ENCODE peak calls at places on chromosome 6, in eight cellular contexts. S is psoas muscle; D is left cardiac atrium; F is stimulated activated CD4-positive, alpha-beta T cell treated with anti-CD3 and anti-CD28 coated beads, Interleukin-12 subunit alpha, Interleukin-12 subunit beta, amount 100 ng/mL, for 4 hours; G is Peyer's patch; J is colonic mucosa; A is D341Med; V is memory B cell. H is an unnamed sample.
A peak's percentile ranks its signal among the peaks of the same experiment; 100 is the strongest.

GRCh38 chr6:37582309-37582708 is 82.6 kb upstream of the CCDC167 start:
- DNase-seq in S (no peak), D (no peak), F (no peak), G (no peak), J (no peak), A (no peak), V (no peak), H (no peak)

GRCh38 chr6:47428746-47429664 is 48.6 kb upstream of the CD2AP start:
- DNase-seq in S (no peak), D (no peak), F (no peak), G (no peak), J (no peak), A (no peak), V (no peak), H (no peak)

GRCh38 chr6:29814379-29815117 is 13.1 kb upstream of the HLA-G start:
- DNase-seq in S (no peak), D (no peak), F (no peak), G (no peak), J (no peak), A (no peak), V (no peak), H (no peak)

GRCh38 chr6:165181951-165182414 is 127.4 kb downstream of the C6orf118 start:
- DNase-seq in S (no peak), D (peak; percentile 22), F (no peak), G (no peak), J (no peak), A (no peak), V (no peak), H (peak; percentile 2)

GRCh38 chr6:106666290-106667021 is 37.1 kb downstream of the QRSL1 start:
- DNase-seq in S (no peak), D (no peak), F (no peak), G (peak; percentile 71), J (no peak), A (no peak), V (peak; percentile 74), H (no peak)

GRCh38 chr6:27873101-27874030 is 38.8 kb downstream of the OR2B2 start:
- DNase-seq in S (peak; percentile 21), D (peak; percentile 47), F (peak; percentile 46), G (peak; percentile 77), J (peak; percentile 90), A (no peak), V (peak; percentile 43), H (no peak)

GRCh38 chr6:146029573-146030184 is 817 bp downstream of the GRM1 start:
- DNase-seq in S (no peak), D (no peak), F (no peak), G (no peak), J (no peak), A (no peak), V (no peak), H (no peak)

GRCh38 chr6:168232989-168233874 is 86.3 kb downstream of the DACT2 start:
- DNase-seq in S (no peak), D (no peak), F (no peak), G (no peak), J (no peak), A (no peak), V (no peak), H (no peak)

GRCh38 chr6:16868968-16869367 is 107.7 kb upstream of the ATXN1 start:
- DNase-seq in S (no peak), D (no peak), F (no peak), G (no peak), J (no peak), A (no peak), V (no peak), H (no peak)

GRCh38 chr6:146357578-146358340 is 185.9 kb upstream of the RAB32 start:
- DNase-seq in S (no peak), D (no peak), F (no peak), G (no peak), J (no peak), A (no peak), V (no peak), H (peak; percentile 78)

GRCh38 chr6:144279484-144280150 is 5.5 kb upstream of the UTRN start:
- DNase-seq in S (no peak), D (no peak), F (no peak), G (no peak), J (no peak), A (no peak), V (no peak), H (no peak)

GRCh38 chr6:31513456-31514165 is 15.2 kb upstream of the MCCD1 start:
- DNase-seq in S (no peak), D (no peak), F (no peak), G (no peak), J (no peak), A (no peak), V (no peak), H (no peak)

GRCh38 chr6:52969297-52969696 is 25.8 kb downstream of the GSTA4 start:
- DNase-seq in S (no peak), D (no peak), F (no peak), G (no peak), J (no peak), A (no peak), V (no peak), H (no peak)

GRCh38 chr6:27605401-27606342 is 132.8 kb upstream of the ZNF184 start:
- DNase-seq in S (no peak), D (no peak), F (no peak), G (no peak), J (peak; percentile 26), A (peak; percentile 45), V (no peak), H (no peak)

GRCh38 chr6:84350397-84350796 is 123.0 kb upstream of the CEP162 start:
- DNase-seq in S (no peak), D (no peak), F (no peak), G (no peak), J (no peak), A (no peak), V (no peak), H (no peak)

GRCh38 chr6:7230956-7231713 is 81.9 kb downstream of the SSR1 start:
- DNase-seq in S (no peak), D (no peak), F (no peak), G (no peak), J (no peak), A (no peak), V (no peak), H (no peak)

GRCh38 chr6:72931325-72931903 is 293.9 kb downstream of the KHDC1L start:
- DNase-seq in S (no peak), D (no peak), F (no peak), G (no peak), J (no peak), A (no peak), V (no peak), H (no peak)

GRCh38 chr6:129894904-129895303 is 33.8 kb upstream of the TMEM244 start:
- DNase-seq in S (no peak), D (no peak), F (no peak), G (no peak), J (no peak), A (no peak), V (no peak), H (peak; percentile 3)

H was measured in BJ.